ENCODE peak calls at places on chromosomes 16 and 17, in eight cellular contexts. Y, P, S, Z, G, I, J and L are unnamed samples.

GRCh38 chr17:57528084-57528451 is 217.0 kb downstream of the CCDC182 start:
- DNase-seq in Y (no peak), P (peak), S (no peak), Z (no peak), G (no peak), I (no peak), J (no peak), L (no peak)

GRCh38 chr17:67559381-67559966 is 158.3 kb upstream of the NOL11 start:
- DNase-seq in Y (no peak), P (peak), S (no peak), Z (peak), G (no peak), I (no peak), J (no peak), L (peak)

GRCh38 chr17:66018786-66019185 is 173.1 kb downstream of the CEP112 start:
- DNase-seq in Y (no peak), P (no peak), S (no peak), Z (no peak), G (no peak), I (no peak), J (no peak), L (no peak)

GRCh38 chr16:67260426-67261063 is 11.8 kb downstream of the SLC9A5 start:
- DNase-seq in Y (peak), P (peak), S (no peak), Z (peak), G (no peak), I (peak), J (peak), L (peak)

GRCh38 chr16:12440233-12440530 is 363.5 kb downstream of the CPPED1 start:
- DNase-seq in Y (no peak), P (no peak), S (no peak), Z (no peak), G (no peak), I (no peak), J (no peak), L (no peak)

GRCh38 chr16:84463221-84463620 is 41.2 kb downstream of the MEAK7 start:
- DNase-seq in Y (peak), P (no peak), S (peak), Z (no peak), G (no peak), I (peak), J (no peak), L (no peak)

GRCh38 chr17:31722251-31723056 is 136.6 kb downstream of the COPRS start:
- DNase-seq in Y (peak), P (peak), S (no peak), Z (no peak), G (no peak), I (no peak), J (no peak), L (peak)

GRCh38 chr16:80377621-80378020 is 163.2 kb upstream of the DYNLRB2 start:
- DNase-seq in Y (no peak), P (no peak), S (no peak), Z (no peak), G (no peak), I (no peak), J (no peak), L (no peak)

GRCh38 chr16:50067290-50067853 is 1.6 kb downstream of the HEATR3 start:
- DNase-seq in Y (no peak), P (no peak), S (peak), Z (peak), G (no peak), I (peak), J (no peak), L (no peak)

GRCh38 chr17:36777118-36777517 is 160.2 kb upstream of the LHX1 start:
- DNase-seq in Y (no peak), P (no peak), S (no peak), Z (no peak), G (no peak), I (no peak), J (no peak), L (no peak)

GRCh38 chr17:61157246-61157887 is 242.3 kb upstream of the TBX2 start:
- DNase-seq in Y (no peak), P (peak), S (peak), Z (peak), G (no peak), I (no peak), J (no peak), L (peak)

GRCh38 chr17:83177611-83178532 is 98.5 kb downstream of the METRNL start:
- DNase-seq in Y (no peak), P (no peak), S (no peak), Z (no peak), G (peak), I (peak), J (peak), L (peak)

GRCh38 chr17:73555199-73555810 is 88.9 kb downstream of the SDK2 start:
- DNase-seq in Y (no peak), P (no peak), S (no peak), Z (no peak), G (no peak), I (no peak), J (no peak), L (no peak)

GRCh38 chr16:23975293-23975692 is 139.5 kb downstream of the PRKCB start:
- DNase-seq in Y (no peak), P (no peak), S (no peak), Z (no peak), G (no peak), I (no peak), J (no peak), L (no peak)

GRCh38 chr16:72018470-72018869 is 9.9 kb downstream of the DHODH start:
- DNase-seq in Y (no peak), P (no peak), S (peak), Z (no peak), G (no peak), I (no peak), J (no peak), L (no peak)

GRCh38 chr16:29857133-29857760 is 5.8 kb downstream of the CDIPT start:
- DNase-seq in Y (no peak), P (no peak), S (no peak), Z (no peak), G (no peak), I (no peak), J (no peak), L (peak)

GRCh38 chr16:424033-424622 is 1.3 kb upstream of the RAB11FIP3 start:
- DNase-seq in Y (peak), P (peak), S (peak), Z (peak), G (no peak), I (no peak), J (peak), L (peak)

GRCh38 chr17:80428796-80429195 is 13.8 kb downstream of the ENDOV start:
- DNase-seq in Y (no peak), P (no peak), S (no peak), Z (no peak), G (no peak), I (peak), J (no peak), L (no peak)

GRCh38 chr16:81261049-81261648 is 22.7 kb downstream of the BCO1 start:
- DNase-seq in Y (peak), P (no peak), S (no peak), Z (peak), G (no peak), I (no peak), J (no peak), L (no peak)

GRCh38 chr17:49964539-49965521 is 4.2 kb upstream of the DLX4 start:
- DNase-seq in Y (no peak), P (no peak), S (no peak), Z (no peak), G (no peak), I (no peak), J (no peak), L (no peak)

GRCh38 chr16:50021509-50021908 is 3.5 kb upstream of the CNEP1R1 start:
- DNase-seq in Y (no peak), P (no peak), S (peak), Z (peak), G (no peak), I (no peak), J (no peak), L (no peak)

GRCh38 chr17:48037036-48037881 is at the start of gene COPZ2:
- DNase-seq in Y (peak), P (peak), S (peak), Z (peak), G (peak), I (peak), J (peak), L (peak)

GRCh38 chr17:17840751-17841591 is 4.2 kb upstream of the SREBF1 start:
- DNase-seq in Y (no peak), P (no peak), S (no peak), Z (no peak), G (peak), I (no peak), J (no peak), L (no peak)

GRCh38 chr16:17945080-17945601 is 391.4 kb downstream of the NPIPA8 start:
- DNase-seq in Y (no peak), P (no peak), S (no peak), Z (no peak), G (no peak), I (no peak), J (no peak), L (no peak)

GRCh38 chr17:16025202-16025601 is 25.6 kb downstream of the TTC19 start:
- DNase-seq in Y (no peak), P (no peak), S (no peak), Z (no peak), G (no peak), I (no peak), J (no peak), L (no peak)

GRCh38 chr16:57711-58110 is 4.1 kb downstream of the SNRNP25 start:
- DNase-seq in Y (no peak), P (no peak), S (no peak), Z (no peak), G (no peak), I (no peak), J (no peak), L (no peak)

GRCh38 chr16:66905633-66906539 is 12.8 kb downstream of the CDH16 start:
- DNase-seq in Y (peak), P (peak), S (peak), Z (no peak), G (peak), I (peak), J (peak), L (no peak)

GRCh38 chr17:19304209-19304608 is 58.3 kb downstream of the B9D1 start:
- DNase-seq in Y (peak), P (peak), S (peak), Z (peak), G (peak), I (peak), J (no peak), L (peak)

GRCh38 chr16:24909856-24910255 is 64.1 kb downstream of the SLC5A11 start:
- DNase-seq in Y (no peak), P (no peak), S (no peak), Z (no peak), G (no peak), I (no peak), J (no peak), L (no peak)

GRCh38 chr16:55029509-55029908 is 98.8 kb downstream of the IRX5 start:
- DNase-seq in Y (no peak), P (no peak), S (no peak), Z (no peak), G (no peak), I (no peak), J (no peak), L (no peak)

GRCh38 chr17:40952675-40953074 is 14.1 kb downstream of the KRT39 start:
- DNase-seq in Y (no peak), P (no peak), S (no peak), Z (peak), G (no peak), I (no peak), J (no peak), L (no peak)

GRCh38 chr17:30549864-30550511 is 72.8 kb downstream of the GOSR1 start:
- DNase-seq in Y (peak), P (no peak), S (no peak), Z (no peak), G (no peak), I (no peak), J (no peak), L (no peak)

GRCh38 chr16:72983728-72984350 is 64.1 kb downstream of the ZFHX3 start:
- DNase-seq in Y (peak), P (no peak), S (no peak), Z (no peak), G (no peak), I (no peak), J (no peak), L (no peak)

GRCh38 chr16:32116080-32116479 is 137.0 kb upstream of the TP53TG3D start:
- DNase-seq in Y (no peak), P (peak), S (peak), Z (no peak), G (peak), I (peak), J (no peak), L (no peak)

GRCh38 chr16:4381072-4381934 is 9.7 kb downstream of the VASN start:
- DNase-seq in Y (no peak), P (no peak), S (no peak), Z (no peak), G (peak), I (peak), J (no peak), L (no peak)

GRCh38 chr16:84607694-84608093 is 10.2 kb downstream of the COTL1 start:
- DNase-seq in Y (no peak), P (no peak), S (no peak), Z (no peak), G (no peak), I (no peak), J (no peak), L (no peak)

GRCh38 chr16:49972280-49972679 is 52.7 kb upstream of the CNEP1R1 start:
- DNase-seq in Y (no peak), P (no peak), S (no peak), Z (no peak), G (no peak), I (no peak), J (no peak), L (no peak)

GRCh38 chr17:67245694-67246397 is 850 bp upstream of the HELZ start:
- DNase-seq in Y (peak), P (peak), S (peak), Z (peak), G (peak), I (peak), J (peak), L (no peak)

GRCh38 chr16:86517652-86518258 is 7.4 kb downstream of the FOXF1 start:
- DNase-seq in Y (peak), P (peak), S (peak), Z (peak), G (peak), I (no peak), J (no peak), L (peak)

GRCh38 chr17:45229681-45230409 is 8.2 kb downstream of the FMNL1 start:
- DNase-seq in Y (no peak), P (no peak), S (no peak), Z (no peak), G (no peak), I (peak), J (no peak), L (no peak)
- H3K27ac ChIP-seq in Y (peak), P (no peak), S (peak), Z (peak), G (peak), I (peak), J (no peak), L (no peak)

DNA sequence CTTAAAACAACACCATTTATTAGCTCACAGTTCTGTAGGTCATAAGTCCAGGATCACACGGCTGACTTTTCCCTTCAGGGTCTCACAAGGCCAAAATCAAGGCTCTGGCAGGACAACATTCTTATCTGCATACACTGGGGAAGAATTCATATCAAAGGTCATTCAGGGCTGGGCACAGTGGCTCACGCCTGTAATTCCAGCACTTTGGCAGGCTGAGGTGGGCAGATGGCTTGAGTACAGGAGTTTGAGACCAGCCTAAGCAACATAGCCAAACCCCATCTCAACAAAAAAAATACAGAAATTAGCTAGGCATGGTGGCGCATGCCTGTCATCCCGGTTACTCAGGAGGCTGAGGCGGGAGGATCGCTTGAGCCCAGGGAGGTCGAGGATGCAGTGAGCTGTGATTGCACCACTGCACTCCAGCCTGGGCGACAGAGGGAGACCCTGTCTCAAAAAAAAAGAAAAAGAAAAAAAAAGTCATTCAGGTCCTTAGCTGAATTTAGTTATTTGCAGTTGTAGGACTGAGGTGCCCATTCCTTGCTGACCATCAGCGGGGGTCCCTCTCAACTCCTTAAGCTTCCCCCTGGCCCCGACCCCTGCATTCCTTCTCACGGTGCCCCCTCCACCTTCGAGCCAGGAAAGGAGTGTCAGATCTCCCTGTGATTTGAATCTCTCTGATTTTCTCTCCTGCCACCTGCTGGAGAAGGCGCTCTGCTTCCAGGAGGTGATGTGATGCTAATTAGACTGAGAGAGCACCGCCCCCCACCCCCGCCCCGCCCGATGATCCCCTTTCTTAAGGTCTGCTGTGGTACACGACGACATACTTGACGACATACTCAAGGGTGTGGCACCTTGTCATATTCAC is 91.8 kb upstream of the CLEC18A start:
- DNase-seq in Y (peak), P (peak), S (peak), Z (peak), G (no peak), I (no peak), J (no peak), L (peak)
- TF ChIP-seq CTCF in Y (peak), P (peak), S (no peak), Z (peak), G (no peak), I (no peak), J (no peak), L (peak)

GRCh38 chr16:10879681-10880589 is 2.9 kb downstream of the CIITA start:
- DNase-seq in Y (no peak), P (no peak), S (no peak), Z (no peak), G (peak), I (no peak), J (no peak), L (no peak)
- TF ChIP-seq POLR2A in Y (no peak), P (no peak), S (no peak), Z (no peak), G (no peak), I (no peak), J (no peak), L (no peak)

GRCh38 chr16:89373355-89374110 is 116.8 kb downstream of the ANKRD11 start:
- DNase-seq in Y (no peak), P (no peak), S (no peak), Z (no peak), G (peak), I (no peak), J (peak), L (peak)
- H3K27ac ChIP-seq in Y (peak), P (no peak), S (no peak), Z (no peak), G (no peak), I (no peak), J (no peak), L (peak)